ENCODE peak calls at places on chromosomes 7 and 10, in five cellular contexts. One of them, this sample, is unnamed.

GRCh38 chr10:70265032-70265689 is 18.6 kb downstream of the NPFFR1 start:
- DNase-seq in progenitor cell of endocrine pancreas: no peak
- DNase-seq in astrocyte: no peak
- DNase-seq in CD4-positive, alpha-beta T cell: no peak
- DNase-seq in adrenal gland: no peak
- DNase-seq in this sample: no peak

GRCh38 chr10:70367195-70367796 is 15.1 kb downstream of the LRRC20 start:
- DNase-seq in progenitor cell of endocrine pancreas: no peak
- DNase-seq in astrocyte: peak; percentile 80
- DNase-seq in CD4-positive, alpha-beta T cell: no peak
- DNase-seq in adrenal gland: no peak
- DNase-seq in this sample: no peak

GRCh38 chr10:116721048-116721897 is 21.1 kb downstream of the HSPA12A start:
- DNase-seq in progenitor cell of endocrine pancreas: no peak
- DNase-seq in astrocyte: no peak
- DNase-seq in CD4-positive, alpha-beta T cell: no peak
- DNase-seq in adrenal gland: no peak
- DNase-seq in this sample: no peak

GRCh38 chr10:32077896-32078295 is 21.7 kb upstream of the KIF5B start:
- DNase-seq in progenitor cell of endocrine pancreas: no peak
- DNase-seq in astrocyte: peak; percentile 66
- DNase-seq in CD4-positive, alpha-beta T cell: no peak
- DNase-seq in adrenal gland: peak; percentile 72
- DNase-seq in this sample: no peak

GRCh38 chr10:44827431-44828006 is 83.6 kb upstream of the TMEM72 start:
- DNase-seq in progenitor cell of endocrine pancreas: no peak
- DNase-seq in astrocyte: peak; percentile 23
- DNase-seq in CD4-positive, alpha-beta T cell: no peak
- DNase-seq in adrenal gland: no peak
- DNase-seq in this sample: no peak

GRCh38 chr10:78953124-78954008 is 115.4 kb upstream of the ZMIZ1 start:
- DNase-seq in progenitor cell of endocrine pancreas: no peak
- DNase-seq in astrocyte: peak; percentile 70
- DNase-seq in CD4-positive, alpha-beta T cell: no peak
- DNase-seq in adrenal gland: peak; percentile 46
- DNase-seq in this sample: no peak

GRCh38 chr7:131522325-131522920 is 34.0 kb downstream of the PODXL start:
- DNase-seq in progenitor cell of endocrine pancreas: no peak
- DNase-seq in astrocyte: no peak
- DNase-seq in CD4-positive, alpha-beta T cell: no peak
- DNase-seq in adrenal gland: no peak
- DNase-seq in this sample: no peak

GRCh38 chr10:62083868-62084267 is 182.4 kb downstream of the ARID5B start:
- DNase-seq in progenitor cell of endocrine pancreas: no peak
- DNase-seq in astrocyte: peak; percentile 66
- DNase-seq in CD4-positive, alpha-beta T cell: no peak
- DNase-seq in adrenal gland: no peak
- DNase-seq in this sample: peak; percentile 51

GRCh38 chr10:30742471-30742870 is 112.9 kb upstream of the LYZL2 start:
- DNase-seq in progenitor cell of endocrine pancreas: no peak
- DNase-seq in astrocyte: no peak
- DNase-seq in CD4-positive, alpha-beta T cell: no peak
- DNase-seq in adrenal gland: no peak
- DNase-seq in this sample: no peak

GRCh38 chr10:112360308-112361270 is 13.3 kb upstream of the ACSL5 start:
- DNase-seq in progenitor cell of endocrine pancreas: no peak
- DNase-seq in astrocyte: peak; percentile 30
- DNase-seq in CD4-positive, alpha-beta T cell: no peak
- DNase-seq in adrenal gland: peak; percentile 39
- DNase-seq in this sample: no peak

GRCh38 chr7:158353606-158354570 is 233.7 kb downstream of the PTPRN2 start:
- DNase-seq in progenitor cell of endocrine pancreas: no peak
- DNase-seq in astrocyte: no peak
- DNase-seq in CD4-positive, alpha-beta T cell: no peak
- DNase-seq in adrenal gland: no peak
- DNase-seq in this sample: no peak

GRCh38 chr7:5780801-5781496 is 514 bp downstream of the RNF216 start:
- DNase-seq in progenitor cell of endocrine pancreas: peak; percentile 43
- DNase-seq in astrocyte: peak; percentile 10
- DNase-seq in CD4-positive, alpha-beta T cell: no peak
- DNase-seq in adrenal gland: peak; percentile 65
- DNase-seq in this sample: peak; percentile 24

GRCh38 chr7:149144996-149145850 is 2.0 kb upstream of the ZNF398 start:
- DNase-seq in progenitor cell of endocrine pancreas: no peak
- DNase-seq in astrocyte: no peak
- DNase-seq in CD4-positive, alpha-beta T cell: no peak
- DNase-seq in adrenal gland: no peak
- DNase-seq in this sample: no peak

GRCh38 chr10:63921932-63922713 is 400.9 kb downstream of the REEP3 start:
- DNase-seq in progenitor cell of endocrine pancreas: no peak
- DNase-seq in astrocyte: no peak
- DNase-seq in CD4-positive, alpha-beta T cell: no peak
- DNase-seq in adrenal gland: no peak
- DNase-seq in this sample: no peak

GRCh38 chr7:18667466-18667865 is 171.9 kb downstream of the HDAC9 start:
- DNase-seq in progenitor cell of endocrine pancreas: no peak
- DNase-seq in astrocyte: peak; percentile 69
- DNase-seq in CD4-positive, alpha-beta T cell: no peak
- DNase-seq in adrenal gland: no peak
- DNase-seq in this sample: no peak

GRCh38 chr7:64101126-64101942 is 56.1 kb downstream of the ZNF727 start:
- DNase-seq in progenitor cell of endocrine pancreas: no peak
- DNase-seq in astrocyte: no peak
- DNase-seq in CD4-positive, alpha-beta T cell: no peak
- DNase-seq in adrenal gland: no peak
- DNase-seq in this sample: no peak

GRCh38 chr7:94561841-94562514 is 52.4 kb downstream of the CASD1 start:
- DNase-seq in progenitor cell of endocrine pancreas: no peak
- DNase-seq in astrocyte: peak; percentile 67
- DNase-seq in CD4-positive, alpha-beta T cell: no peak
- DNase-seq in adrenal gland: no peak
- DNase-seq in this sample: no peak

GRCh38 chr10:100510533-100511308 is 8.9 kb downstream of the SEC31B start:
- DNase-seq in progenitor cell of endocrine pancreas: no peak
- DNase-seq in astrocyte: no peak
- DNase-seq in CD4-positive, alpha-beta T cell: peak; percentile 60
- DNase-seq in adrenal gland: no peak
- DNase-seq in this sample: no peak

GRCh38 chr7:75743455-75743859 is 4.7 kb upstream of the HIP1 start:
- DNase-seq in progenitor cell of endocrine pancreas: no peak
- DNase-seq in astrocyte: no peak
- DNase-seq in CD4-positive, alpha-beta T cell: no peak
- DNase-seq in adrenal gland: no peak
- DNase-seq in this sample: no peak

GRCh38 chr7:72234086-72234485 is 178.1 kb downstream of the CALN1 start:
- DNase-seq in progenitor cell of endocrine pancreas: no peak
- DNase-seq in astrocyte: no peak
- DNase-seq in CD4-positive, alpha-beta T cell: no peak
- DNase-seq in adrenal gland: peak; percentile 24
- DNase-seq in this sample: no peak

GRCh38 chr7:107967420-107967819 is 35.5 kb downstream of the LAMB1 start:
- DNase-seq in progenitor cell of endocrine pancreas: no peak
- DNase-seq in astrocyte: no peak
- DNase-seq in CD4-positive, alpha-beta T cell: no peak
- DNase-seq in adrenal gland: no peak
- DNase-seq in this sample: no peak

GRCh38 chr7:107964510-107964909 is 38.5 kb downstream of the LAMB1 start:
- DNase-seq in progenitor cell of endocrine pancreas: no peak
- DNase-seq in astrocyte: no peak
- DNase-seq in CD4-positive, alpha-beta T cell: no peak
- DNase-seq in adrenal gland: no peak
- DNase-seq in this sample: no peak

GRCh38 chr7:107969856-107970255 is 33.1 kb downstream of the LAMB1 start:
- DNase-seq in progenitor cell of endocrine pancreas: no peak
- DNase-seq in astrocyte: no peak
- DNase-seq in CD4-positive, alpha-beta T cell: no peak
- DNase-seq in adrenal gland: no peak
- DNase-seq in this sample: no peak

GRCh38 chr7:107968449-107968848 is 34.5 kb downstream of the LAMB1 start:
- DNase-seq in progenitor cell of endocrine pancreas: no peak
- DNase-seq in astrocyte: no peak
- DNase-seq in CD4-positive, alpha-beta T cell: no peak
- DNase-seq in adrenal gland: no peak
- DNase-seq in this sample: no peak

DNA sequence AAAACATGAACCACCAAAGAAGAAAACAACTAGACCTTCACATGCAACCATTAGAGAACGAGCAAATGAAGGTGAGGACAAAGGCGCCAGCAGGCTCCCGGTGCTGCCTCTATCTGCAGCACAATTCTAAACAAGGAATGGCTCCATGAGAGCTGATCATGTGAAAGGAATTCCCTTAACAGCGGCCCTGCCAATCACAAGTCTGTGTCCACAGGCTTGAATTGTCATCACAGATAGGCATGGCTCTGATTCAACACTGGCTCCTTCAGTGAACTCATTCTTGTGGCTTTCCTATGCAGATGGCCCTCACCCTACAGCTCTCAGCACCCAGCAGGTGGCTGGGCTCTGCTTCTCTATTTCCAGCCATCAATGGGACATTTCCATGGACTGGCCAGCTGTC is 36.3 kb downstream of the LAMB1 start:
- DNase-seq in progenitor cell of endocrine pancreas: no peak
- DNase-seq in astrocyte: peak; percentile 94
- DNase-seq in CD4-positive, alpha-beta T cell: no peak
- DNase-seq in adrenal gland: no peak
- DNase-seq in this sample: no peak
- TF ChIP-seq CTCF in progenitor cell of endocrine pancreas: no peak
- TF ChIP-seq CTCF in astrocyte: peak; percentile 13
- TF ChIP-seq CTCF in CD4-positive, alpha-beta T cell: no peak
- TF ChIP-seq CTCF in adrenal gland: no peak
- TF ChIP-seq CTCF in this sample: no peak

GRCh38 chr7:113921363-113921762 is 2.6 kb upstream of the PPP1R3A start:
- DNase-seq in progenitor cell of endocrine pancreas: no peak
- DNase-seq in astrocyte: no peak
- DNase-seq in CD4-positive, alpha-beta T cell: no peak
- DNase-seq in adrenal gland: no peak
- DNase-seq in this sample: no peak

GRCh38 chr7:113917840-113918239 is 969 bp downstream of the PPP1R3A start:
- DNase-seq in progenitor cell of endocrine pancreas: no peak
- DNase-seq in astrocyte: no peak
- DNase-seq in CD4-positive, alpha-beta T cell: no peak
- DNase-seq in adrenal gland: no peak
- DNase-seq in this sample: no peak

GRCh38 chr7:113922049-113922448 is 3.2 kb upstream of the PPP1R3A start:
- DNase-seq in progenitor cell of endocrine pancreas: no peak
- DNase-seq in astrocyte: no peak
- DNase-seq in CD4-positive, alpha-beta T cell: no peak
- DNase-seq in adrenal gland: no peak
- DNase-seq in this sample: no peak

GRCh38 chr7:113915991-113916390 is 2.8 kb downstream of the PPP1R3A start:
- DNase-seq in progenitor cell of endocrine pancreas: no peak
- DNase-seq in astrocyte: no peak
- DNase-seq in CD4-positive, alpha-beta T cell: no peak
- DNase-seq in adrenal gland: no peak
- DNase-seq in this sample: no peak

GRCh38 chr7:113918946-113919345 is at the start of gene PPP1R3A:
- DNase-seq in progenitor cell of endocrine pancreas: no peak
- DNase-seq in astrocyte: no peak
- DNase-seq in CD4-positive, alpha-beta T cell: no peak
- DNase-seq in adrenal gland: no peak
- DNase-seq in this sample: no peak
- TF ChIP-seq CTCF in progenitor cell of endocrine pancreas: no peak
- TF ChIP-seq CTCF in astrocyte: no peak
- TF ChIP-seq CTCF in CD4-positive, alpha-beta T cell: no peak
- TF ChIP-seq CTCF in adrenal gland: no peak
- TF ChIP-seq CTCF in this sample: no peak

GRCh38 chr7:132577206-132578049 is 1.2 kb upstream of the PLXNA4 start:
- DNase-seq in progenitor cell of endocrine pancreas: peak; percentile 54
- DNase-seq in astrocyte: peak; percentile 62
- DNase-seq in CD4-positive, alpha-beta T cell: no peak
- DNase-seq in adrenal gland: peak; percentile 49
- DNase-seq in this sample: no peak

GRCh38 chr7:132574281-132574680 is 2.0 kb downstream of the PLXNA4 start:
- DNase-seq in progenitor cell of endocrine pancreas: no peak
- DNase-seq in astrocyte: no peak
- DNase-seq in CD4-positive, alpha-beta T cell: no peak
- DNase-seq in adrenal gland: no peak
- DNase-seq in this sample: no peak

GRCh38 chr7:132575987-132576722 is at the start of gene PLXNA4:
- DNase-seq in progenitor cell of endocrine pancreas: no peak
- DNase-seq in astrocyte: peak; percentile 19
- DNase-seq in CD4-positive, alpha-beta T cell: no peak
- DNase-seq in adrenal gland: no peak
- DNase-seq in this sample: no peak

GRCh38 chr7:132576723-132577089 is 436 bp upstream of the PLXNA4 start:
- DNase-seq in progenitor cell of endocrine pancreas: no peak
- DNase-seq in astrocyte: no peak
- DNase-seq in CD4-positive, alpha-beta T cell: no peak
- DNase-seq in adrenal gland: no peak
- DNase-seq in this sample: no peak

DNA sequence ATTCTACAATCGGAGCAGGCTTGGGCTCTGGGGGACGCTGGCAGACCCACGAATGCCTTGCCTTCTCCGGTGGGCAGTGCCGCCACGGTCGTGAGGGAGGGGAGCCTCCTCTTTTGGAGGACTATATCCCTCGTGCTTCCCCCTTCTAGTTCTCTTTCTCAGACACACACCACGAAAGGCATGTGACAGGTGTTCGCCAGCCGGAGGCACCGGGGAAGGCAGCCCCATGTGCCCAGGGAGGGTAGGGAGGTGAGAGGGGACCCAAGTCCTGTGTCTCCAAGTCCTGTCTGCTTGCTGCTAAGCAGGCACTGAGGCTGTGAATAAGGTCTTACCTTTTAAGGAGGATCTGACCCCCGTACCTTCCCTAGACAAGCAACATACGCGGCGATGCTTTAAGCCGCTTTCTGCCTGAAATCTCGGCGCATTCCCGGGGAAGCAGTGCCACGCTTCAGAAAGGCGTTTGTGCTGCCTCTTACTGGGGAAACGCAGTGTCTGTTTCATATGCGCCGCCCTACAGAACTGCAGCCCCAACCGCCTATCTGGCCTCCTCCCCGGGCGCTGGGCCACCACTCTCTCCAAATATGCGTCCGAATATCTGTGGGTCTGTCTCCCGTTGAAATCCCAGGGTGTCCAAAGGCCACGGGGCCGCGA is 809 bp downstream of the PLXNA4 start:
- DNase-seq in progenitor cell of endocrine pancreas: no peak
- DNase-seq in astrocyte: peak; percentile 67
- DNase-seq in CD4-positive, alpha-beta T cell: no peak
- DNase-seq in adrenal gland: no peak
- DNase-seq in this sample: no peak
- TF ChIP-seq CTCF in progenitor cell of endocrine pancreas: no peak
- TF ChIP-seq CTCF in astrocyte: no peak
- TF ChIP-seq CTCF in CD4-positive, alpha-beta T cell: no peak
- TF ChIP-seq CTCF in adrenal gland: no peak
- TF ChIP-seq CTCF in this sample: no peak

DNA sequence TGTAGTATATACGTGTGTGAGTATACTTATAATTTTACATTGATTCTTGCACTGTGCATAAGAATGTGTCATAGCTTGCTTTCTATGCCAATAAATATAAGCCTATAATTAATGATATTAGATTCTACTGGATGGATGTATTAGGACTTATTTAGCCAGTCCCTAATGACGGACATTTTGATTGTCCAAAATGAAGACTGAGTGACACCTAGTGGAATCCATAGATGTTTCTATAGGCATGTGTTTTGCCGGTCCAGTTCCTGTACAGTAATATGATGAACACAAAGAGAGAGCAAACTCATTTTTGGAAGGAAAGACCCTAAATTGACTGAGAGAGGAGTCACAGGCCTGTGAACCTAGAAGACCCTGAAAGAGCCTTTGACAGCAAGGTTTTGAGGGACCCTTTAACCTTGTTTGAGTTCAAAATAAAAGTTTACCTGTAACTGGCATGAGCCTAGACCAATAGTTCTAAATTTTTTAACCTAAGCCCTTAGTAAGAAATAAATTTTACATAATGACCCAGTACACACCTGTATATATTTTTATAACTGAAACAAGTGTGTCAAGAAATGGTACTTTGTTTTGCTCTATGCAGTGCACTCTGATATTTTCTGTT is 42.4 kb upstream of the AGBL3 start:
- DNase-seq in progenitor cell of endocrine pancreas: no peak
- DNase-seq in astrocyte: no peak
- DNase-seq in CD4-positive, alpha-beta T cell: no peak
- DNase-seq in adrenal gland: no peak
- DNase-seq in this sample: no peak
- TF ChIP-seq CTCF in progenitor cell of endocrine pancreas: peak; percentile 54
- TF ChIP-seq CTCF in astrocyte: no peak
- TF ChIP-seq CTCF in CD4-positive, alpha-beta T cell: peak; percentile 24
- TF ChIP-seq CTCF in adrenal gland: no peak
- TF ChIP-seq CTCF in this sample: no peak

This sample was measured in omental fat pad.